ENCODE peak calls at places on chromosomes 3 and 15, in four cellular contexts. N is HepG2, Y is WTC11, L is GM12878. Z is an unnamed sample.

GRCh38 chr15:31393441-31394091 is 66.9 kb downstream of the KLF13 start:
- DNase-seq in Y (no peak), N (no peak), L (no peak), Z (no peak)

GRCh38 chr15:63601026-63601726 is 4.0 kb downstream of the FBXL22 start:
- DNase-seq in N (no peak), Y (peak; percentile 36), L (no peak), Z (no peak)

GRCh38 chr3:10585945-10586344 is 80.6 kb upstream of the ATP2B2 start:
- DNase-seq in L (no peak), Y (no peak), N (no peak), Z (no peak)

GRCh38 chr3:40309925-40310635 is 573 bp downstream of the EIF1B start:
- DNase-seq in N (peak; percentile 35), Y (peak; percentile 45), L (no peak), Z (peak; percentile 62)

GRCh38 chr3:111577798-111578685 is 17.1 kb downstream of the ZBED2 start:
- DNase-seq in Y (no peak), L (peak; percentile 39), N (peak; percentile 16), Z (no peak)

GRCh38 chr3:129016366-129016724 is 15.2 kb downstream of the EFCC1 start:
- DNase-seq in N (peak; percentile 39), Y (no peak), L (no peak), Z (no peak)

GRCh38 chr3:29195055-29195454 is 85.8 kb upstream of the RBMS3 start:
- DNase-seq in N (no peak), Y (no peak), L (no peak), Z (no peak)

GRCh38 chr3:130894130-130894872 is 417 bp downstream of the ATP2C1 start:
- DNase-seq in L (no peak), Y (peak; percentile 50), N (peak; percentile 2), Z (peak; percentile 49)

GRCh38 chr3:127652246-127652995 is 20.3 kb upstream of the ABTB1 start:
- DNase-seq in L (no peak), N (peak; percentile 37), Y (peak; percentile 70), Z (peak; percentile 47)

DNA sequence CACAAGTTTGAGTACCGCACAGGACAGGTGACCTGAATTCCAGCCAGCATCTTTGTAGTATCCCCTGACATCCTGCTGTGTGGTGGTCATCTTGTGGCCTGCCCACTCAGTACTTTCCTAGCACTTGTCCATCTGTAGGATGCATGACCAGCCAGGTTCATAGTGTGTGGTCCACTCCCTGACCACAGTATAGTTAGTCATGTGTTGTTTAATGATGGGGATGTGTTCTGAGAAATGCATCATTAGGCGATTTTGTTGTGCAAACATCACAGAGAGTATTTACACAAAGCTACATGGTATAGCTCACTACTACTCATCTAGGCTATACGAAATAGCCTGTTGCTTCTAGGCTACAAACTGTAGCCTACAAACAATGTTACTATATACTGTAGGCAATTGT is 16.9 kb upstream of the RBPMS2 start:
- DNase-seq in N (no peak), Y (no peak), L (no peak), Z (no peak)
- TF ChIP-seq CBFB in N (no peak), Y (no peak), L (no peak), Z (no peak)

DNA sequence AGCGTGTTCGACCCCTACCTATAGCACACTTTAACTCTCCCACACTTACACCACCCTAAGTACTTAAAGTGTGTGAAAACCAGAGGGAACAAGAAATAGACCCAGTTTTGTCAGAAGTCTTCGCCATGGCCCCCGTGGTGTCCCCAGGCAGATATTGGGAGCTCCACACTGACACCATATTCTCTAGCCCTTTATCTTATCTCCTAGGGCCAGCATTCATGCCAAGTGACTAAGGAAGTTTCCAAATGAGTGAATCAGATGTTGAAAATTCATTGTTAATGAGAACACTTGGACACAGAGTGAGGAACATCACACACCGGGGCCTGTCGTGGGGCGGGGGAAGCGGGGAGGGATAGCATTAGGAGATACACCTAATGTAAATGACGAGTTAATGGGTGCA is 31.8 kb downstream of the P3H2 start:
- DNase-seq in N (no peak), Y (no peak), L (no peak), Z (no peak)
- TF ChIP-seq CBFB in N (no peak), Y (no peak), L (no peak), Z (no peak)

GRCh38 chr15:57056357-57056756 is 137.9 kb downstream of the TCF12 start:
- DNase-seq in L (no peak), N (no peak), Y (no peak), Z (no peak)
- TF ChIP-seq CBFB in L (no peak), N (no peak), Y (no peak), Z (no peak)

GRCh38 chr15:58115692-58116091 is 22.5 kb upstream of the AQP9 start:
- DNase-seq in N (peak; percentile 9), Y (no peak), L (no peak), Z (peak; percentile 63)
- TF ChIP-seq CBFB in N (no peak), Y (no peak), L (no peak), Z (no peak)

GRCh38 chr3:65607101-65607500 is 431.6 kb downstream of the MAGI1 start:
- DNase-seq in N (no peak), L (no peak), Y (no peak), Z (no peak)

GRCh38 chr3:65600888-65601287 is 437.8 kb downstream of the MAGI1 start:
- DNase-seq in N (no peak), Y (no peak), L (no peak), Z (no peak)

GRCh38 chr3:65605876-65606432 is 432.8 kb downstream of the MAGI1 start:
- DNase-seq in L (no peak), N (no peak), Y (no peak), Z (no peak)

GRCh38 chr3:65604863-65605526 is 433.7 kb downstream of the MAGI1 start:
- DNase-seq in L (no peak), Y (no peak), N (no peak), Z (peak; percentile 57)

DNA sequence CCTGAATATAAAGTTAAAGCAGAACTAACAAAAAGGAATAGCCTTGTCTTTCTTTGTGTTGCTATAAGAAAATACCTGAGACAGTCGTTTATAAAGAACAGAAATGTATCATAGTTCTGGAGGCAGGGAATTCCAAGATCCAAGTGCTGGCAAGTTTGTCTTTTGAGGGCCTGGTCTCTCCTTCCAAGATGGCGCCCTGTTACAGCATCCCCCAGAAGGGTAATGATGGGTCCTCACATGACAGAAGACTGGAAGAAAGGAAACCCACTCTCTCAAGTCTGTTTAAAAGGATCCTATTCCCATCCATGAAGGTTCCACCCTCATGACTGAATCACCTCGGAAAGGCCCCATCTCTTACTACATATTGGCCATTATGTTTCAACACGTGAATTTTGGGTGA is 435.1 kb downstream of the MAGI1 start:
- DNase-seq in N (no peak), Y (no peak), L (no peak), Z (no peak)
- TF ChIP-seq CBFB in N (no peak), Y (no peak), L (no peak), Z (no peak)

GRCh38 chr15:75573001-75573400 is 6.1 kb downstream of the PTPN9 start:
- DNase-seq in L (no peak), N (no peak), Y (no peak), Z (no peak)
- TF ChIP-seq CBFB in L (no peak), N (no peak), Y (no peak), Z (no peak)

GRCh38 chr15:71788646-71789579 is 21.4 kb upstream of the NR2E3 start:
- DNase-seq in N (no peak), L (no peak), Y (no peak), Z (no peak)
- TF ChIP-seq CBFB in N (no peak), L (no peak), Y (no peak), Z (no peak)